ENCODE peak calls at places on chromosome 16, in six cellular contexts. One of them, this sample, is unnamed.

GRCh38 chr16:28298511-28298878 is 6.2 kb downstream of the SBK1 start:
- DNase-seq in stimulated activated CD4-positive, alpha-beta T cell treated with anti-CD3 and anti-CD28 coated beads, Interleukin-2, amount 100 ng/mL, for 48 hours: no peak
- DNase-seq in retina: no peak
- DNase-seq in MM.1S: no peak
- DNase-seq in KG1: no peak
- DNase-seq in EL: no peak
- DNase-seq in this sample: no peak

GRCh38 chr16:86635926-86636325 is 57.6 kb downstream of the FOXL1 start:
- DNase-seq in stimulated activated CD4-positive, alpha-beta T cell treated with anti-CD3 and anti-CD28 coated beads, Interleukin-2, amount 100 ng/mL, for 48 hours: no peak
- DNase-seq in retina: no peak
- DNase-seq in MM.1S: no peak
- DNase-seq in KG1: no peak
- DNase-seq in EL: no peak
- DNase-seq in this sample: no peak

GRCh38 chr16:51864575-51864974 is 682.4 kb downstream of the TOX3 start:
- DNase-seq in stimulated activated CD4-positive, alpha-beta T cell treated with anti-CD3 and anti-CD28 coated beads, Interleukin-2, amount 100 ng/mL, for 48 hours: no peak
- DNase-seq in retina: no peak
- DNase-seq in MM.1S: no peak
- DNase-seq in KG1: no peak
- DNase-seq in EL: no peak
- DNase-seq in this sample: no peak

GRCh38 chr16:85809645-85810044 is 10.2 kb downstream of the COX4I1 start:
- DNase-seq in stimulated activated CD4-positive, alpha-beta T cell treated with anti-CD3 and anti-CD28 coated beads, Interleukin-2, amount 100 ng/mL, for 48 hours: no peak
- DNase-seq in retina: no peak
- DNase-seq in MM.1S: no peak
- DNase-seq in KG1: no peak
- DNase-seq in EL: no peak
- DNase-seq in this sample: no peak

GRCh38 chr16:81539009-81539820 is 94.6 kb downstream of the CMIP start:
- DNase-seq in stimulated activated CD4-positive, alpha-beta T cell treated with anti-CD3 and anti-CD28 coated beads, Interleukin-2, amount 100 ng/mL, for 48 hours: no peak
- DNase-seq in retina: peak; percentile 68
- DNase-seq in MM.1S: no peak
- DNase-seq in KG1: no peak
- DNase-seq in EL: no peak
- DNase-seq in this sample: no peak

GRCh38 chr16:89971495-89972243 is 23.1 kb downstream of the DEF8 start:
- DNase-seq in stimulated activated CD4-positive, alpha-beta T cell treated with anti-CD3 and anti-CD28 coated beads, Interleukin-2, amount 100 ng/mL, for 48 hours: no peak
- DNase-seq in retina: no peak
- DNase-seq in MM.1S: no peak
- DNase-seq in KG1: no peak
- DNase-seq in EL: no peak
- DNase-seq in this sample: no peak

GRCh38 chr16:68387301-68387700 is 61.0 kb downstream of the SMPD3 start:
- DNase-seq in stimulated activated CD4-positive, alpha-beta T cell treated with anti-CD3 and anti-CD28 coated beads, Interleukin-2, amount 100 ng/mL, for 48 hours: no peak
- DNase-seq in retina: no peak
- DNase-seq in MM.1S: no peak
- DNase-seq in KG1: no peak
- DNase-seq in EL: no peak
- DNase-seq in this sample: no peak

GRCh38 chr16:7363397-7364053 is 30.9 kb downstream of the RBFOX1 start:
- DNase-seq in stimulated activated CD4-positive, alpha-beta T cell treated with anti-CD3 and anti-CD28 coated beads, Interleukin-2, amount 100 ng/mL, for 48 hours: no peak
- DNase-seq in retina: peak; percentile 67
- DNase-seq in MM.1S: no peak
- DNase-seq in KG1: no peak
- DNase-seq in EL: no peak
- DNase-seq in this sample: no peak

GRCh38 chr16:2530629-2531318 is 434 bp downstream of the CEMP1 start:
- DNase-seq in stimulated activated CD4-positive, alpha-beta T cell treated with anti-CD3 and anti-CD28 coated beads, Interleukin-2, amount 100 ng/mL, for 48 hours: no peak
- DNase-seq in retina: no peak
- DNase-seq in MM.1S: no peak
- DNase-seq in KG1: no peak
- DNase-seq in EL: no peak
- DNase-seq in this sample: no peak

GRCh38 chr16:73066321-73066926 is 18.5 kb upstream of the ZFHX3 start:
- DNase-seq in stimulated activated CD4-positive, alpha-beta T cell treated with anti-CD3 and anti-CD28 coated beads, Interleukin-2, amount 100 ng/mL, for 48 hours: no peak
- DNase-seq in retina: peak; percentile 74
- DNase-seq in MM.1S: no peak
- DNase-seq in KG1: no peak
- DNase-seq in EL: no peak
- DNase-seq in this sample: no peak

GRCh38 chr16:81774348-81774747 is 4.7 kb upstream of the PLCG2 start:
- DNase-seq in stimulated activated CD4-positive, alpha-beta T cell treated with anti-CD3 and anti-CD28 coated beads, Interleukin-2, amount 100 ng/mL, for 48 hours: no peak
- DNase-seq in retina: no peak
- DNase-seq in MM.1S: no peak
- DNase-seq in KG1: no peak
- DNase-seq in EL: no peak
- DNase-seq in this sample: no peak

This sample was measured in nephron progenitor cell.